ENCODE peak calls at places on chromosomes 12 and 14, in seven cellular contexts. One of them, this sample, is unnamed.

GRCh38 chr12:76237086-76237701 is 111.0 kb downstream of the BBS10 start:
- DNase-seq in colonic mucosa: no peak
- DNase-seq in PC-9: peak; percentile 34
- DNase-seq in neural progenitor cell: no peak
- DNase-seq in tibial nerve: no peak
- DNase-seq in right atrium auricular region: no peak
- DNase-seq in fibroblast of lung: no peak
- DNase-seq in this sample: no peak

GRCh38 chr12:90060031-90060430 is 351.4 kb upstream of the ATP2B1 start:
- DNase-seq in colonic mucosa: no peak
- DNase-seq in PC-9: no peak
- DNase-seq in neural progenitor cell: no peak
- DNase-seq in tibial nerve: no peak
- DNase-seq in right atrium auricular region: no peak
- DNase-seq in fibroblast of lung: no peak
- DNase-seq in this sample: no peak

GRCh38 chr12:91774471-91774921 is 371.1 kb downstream of the BTG1 start:
- DNase-seq in colonic mucosa: no peak
- DNase-seq in PC-9: no peak
- DNase-seq in neural progenitor cell: no peak
- DNase-seq in tibial nerve: no peak
- DNase-seq in right atrium auricular region: no peak
- DNase-seq in fibroblast of lung: peak; percentile 73
- DNase-seq in this sample: no peak

GRCh38 chr12:76927170-76927784 is 48.5 kb upstream of the CSRP2 start:
- DNase-seq in colonic mucosa: peak; percentile 50
- DNase-seq in PC-9: no peak
- DNase-seq in neural progenitor cell: peak; percentile 75
- DNase-seq in tibial nerve: peak; percentile 27
- DNase-seq in right atrium auricular region: no peak
- DNase-seq in fibroblast of lung: peak; percentile 29
- DNase-seq in this sample: no peak

GRCh38 chr12:64653123-64653522 is 42.8 kb downstream of the RASSF3 start:
- DNase-seq in colonic mucosa: no peak
- DNase-seq in PC-9: no peak
- DNase-seq in neural progenitor cell: no peak
- DNase-seq in tibial nerve: no peak
- DNase-seq in right atrium auricular region: no peak
- DNase-seq in fibroblast of lung: no peak
- DNase-seq in this sample: no peak

GRCh38 chr12:28568083-28568482 is 377.8 kb downstream of the CCDC91 start:
- DNase-seq in colonic mucosa: no peak
- DNase-seq in PC-9: no peak
- DNase-seq in neural progenitor cell: no peak
- DNase-seq in tibial nerve: no peak
- DNase-seq in right atrium auricular region: no peak
- DNase-seq in fibroblast of lung: peak; percentile 94
- DNase-seq in this sample: peak; percentile 64

GRCh38 chr14:77045570-77045890 is 17.0 kb upstream of the IRF2BPL start:
- DNase-seq in colonic mucosa: peak; percentile 73
- DNase-seq in PC-9: peak; percentile 91
- DNase-seq in neural progenitor cell: no peak
- DNase-seq in tibial nerve: no peak
- DNase-seq in right atrium auricular region: no peak
- DNase-seq in fibroblast of lung: no peak
- DNase-seq in this sample: no peak

GRCh38 chr12:55724226-55724939 is 4.2 kb downstream of the RDH5 start:
- DNase-seq in colonic mucosa: peak; percentile 79
- DNase-seq in PC-9: peak; percentile 34
- DNase-seq in neural progenitor cell: peak; percentile 71
- DNase-seq in tibial nerve: peak; percentile 76
- DNase-seq in right atrium auricular region: peak; percentile 82
- DNase-seq in fibroblast of lung: peak; percentile 60
- DNase-seq in this sample: no peak

GRCh38 chr12:123983822-123984485 is 10.9 kb downstream of the ZNF664 start:
- DNase-seq in colonic mucosa: peak; percentile 47
- DNase-seq in PC-9: peak; percentile 52
- DNase-seq in neural progenitor cell: peak; percentile 81
- DNase-seq in tibial nerve: peak; percentile 31
- DNase-seq in right atrium auricular region: no peak
- DNase-seq in fibroblast of lung: peak; percentile 61
- DNase-seq in this sample: no peak

GRCh38 chr14:66596241-66596985 is 88.5 kb downstream of the GPHN start:
- DNase-seq in colonic mucosa: no peak
- DNase-seq in PC-9: no peak
- DNase-seq in neural progenitor cell: no peak
- DNase-seq in tibial nerve: no peak
- DNase-seq in right atrium auricular region: no peak
- DNase-seq in fibroblast of lung: no peak
- DNase-seq in this sample: no peak

GRCh38 chr12:112148031-112148513 is 22.7 kb downstream of the TRAFD1 start:
- DNase-seq in colonic mucosa: no peak
- DNase-seq in PC-9: peak; percentile 80
- DNase-seq in neural progenitor cell: no peak
- DNase-seq in tibial nerve: no peak
- DNase-seq in right atrium auricular region: no peak
- DNase-seq in fibroblast of lung: peak; percentile 79
- DNase-seq in this sample: no peak

GRCh38 chr12:54128466-54128865 is 60.3 kb downstream of the SMUG1 start:
- DNase-seq in colonic mucosa: no peak
- DNase-seq in PC-9: no peak
- DNase-seq in neural progenitor cell: peak; percentile 60
- DNase-seq in tibial nerve: no peak
- DNase-seq in right atrium auricular region: no peak
- DNase-seq in fibroblast of lung: no peak
- DNase-seq in this sample: no peak

GRCh38 chr14:86714153-86714552 is 1184.2 kb downstream of the FLRT2 start:
- DNase-seq in colonic mucosa: no peak
- DNase-seq in PC-9: no peak
- DNase-seq in neural progenitor cell: no peak
- DNase-seq in tibial nerve: no peak
- DNase-seq in right atrium auricular region: no peak
- DNase-seq in fibroblast of lung: no peak
- DNase-seq in this sample: no peak

GRCh38 chr12:131507094-131507493 is 203.8 kb upstream of the SFSWAP start:
- DNase-seq in colonic mucosa: no peak
- DNase-seq in PC-9: no peak
- DNase-seq in neural progenitor cell: no peak
- DNase-seq in tibial nerve: no peak
- DNase-seq in right atrium auricular region: no peak
- DNase-seq in fibroblast of lung: no peak
- DNase-seq in this sample: no peak

GRCh38 chr12:46365951-46366379 is 6.6 kb downstream of the SLC38A2 start:
- DNase-seq in colonic mucosa: no peak
- DNase-seq in PC-9: no peak
- DNase-seq in neural progenitor cell: no peak
- DNase-seq in tibial nerve: no peak
- DNase-seq in right atrium auricular region: no peak
- DNase-seq in fibroblast of lung: peak; percentile 51
- DNase-seq in this sample: no peak

GRCh38 chr12:110737532-110737931 is 5.2 kb downstream of the PPP1CC start:
- DNase-seq in colonic mucosa: no peak
- DNase-seq in PC-9: no peak
- DNase-seq in neural progenitor cell: no peak
- DNase-seq in tibial nerve: no peak
- DNase-seq in right atrium auricular region: no peak
- DNase-seq in fibroblast of lung: no peak
- DNase-seq in this sample: no peak

GRCh38 chr14:106605548-106606448 is 1079.4 kb downstream of the TMEM121 start:
- DNase-seq in colonic mucosa: peak; percentile 47
- DNase-seq in PC-9: no peak
- DNase-seq in neural progenitor cell: no peak
- DNase-seq in tibial nerve: no peak
- DNase-seq in right atrium auricular region: no peak
- DNase-seq in fibroblast of lung: no peak
- DNase-seq in this sample: no peak

GRCh38 chr14:90661881-90662280 is 154.3 kb downstream of the TTC7B start:
- DNase-seq in colonic mucosa: no peak
- DNase-seq in PC-9: no peak
- DNase-seq in neural progenitor cell: no peak
- DNase-seq in tibial nerve: no peak
- DNase-seq in right atrium auricular region: no peak
- DNase-seq in fibroblast of lung: no peak
- DNase-seq in this sample: no peak

DNA sequence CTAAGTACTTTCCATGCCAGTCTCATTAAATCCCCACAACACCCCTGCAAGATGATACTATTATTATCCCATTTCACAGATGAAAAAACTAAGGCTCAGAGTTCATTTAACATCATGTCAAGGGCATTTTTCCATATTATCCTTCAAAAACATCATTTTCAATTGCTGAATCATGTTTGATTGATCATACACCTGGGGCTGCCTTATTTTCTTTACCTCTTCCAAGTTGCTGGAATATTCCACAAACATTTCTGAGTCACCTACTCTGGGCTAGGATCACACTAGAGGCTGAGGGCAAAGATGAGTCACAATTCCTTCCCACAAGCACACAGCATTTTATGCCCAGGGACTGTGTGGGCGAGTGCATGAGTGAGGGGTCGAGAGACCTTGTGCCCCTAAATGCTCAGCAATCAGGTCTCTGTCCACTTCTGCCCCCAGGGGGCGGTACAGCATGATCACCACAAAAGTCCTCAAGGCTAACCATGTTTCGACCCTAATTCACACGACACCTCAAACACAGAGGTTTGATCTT is 14.1 kb upstream of the TMEM119 start:
- DNase-seq in colonic mucosa: no peak
- DNase-seq in PC-9: no peak
- DNase-seq in neural progenitor cell: peak; percentile 68
- DNase-seq in tibial nerve: no peak
- DNase-seq in right atrium auricular region: no peak
- DNase-seq in fibroblast of lung: peak; percentile 97
- DNase-seq in this sample: peak; percentile 90
- TF ChIP-seq CTCF in colonic mucosa: peak; percentile 25
- TF ChIP-seq CTCF in PC-9: peak; percentile 58
- TF ChIP-seq CTCF in neural progenitor cell: peak; percentile 58
- TF ChIP-seq CTCF in tibial nerve: peak; percentile 35
- TF ChIP-seq CTCF in right atrium auricular region: peak; percentile 52
- TF ChIP-seq CTCF in fibroblast of lung: peak; percentile 53
- TF ChIP-seq CTCF in this sample: peak; percentile 44

DNA sequence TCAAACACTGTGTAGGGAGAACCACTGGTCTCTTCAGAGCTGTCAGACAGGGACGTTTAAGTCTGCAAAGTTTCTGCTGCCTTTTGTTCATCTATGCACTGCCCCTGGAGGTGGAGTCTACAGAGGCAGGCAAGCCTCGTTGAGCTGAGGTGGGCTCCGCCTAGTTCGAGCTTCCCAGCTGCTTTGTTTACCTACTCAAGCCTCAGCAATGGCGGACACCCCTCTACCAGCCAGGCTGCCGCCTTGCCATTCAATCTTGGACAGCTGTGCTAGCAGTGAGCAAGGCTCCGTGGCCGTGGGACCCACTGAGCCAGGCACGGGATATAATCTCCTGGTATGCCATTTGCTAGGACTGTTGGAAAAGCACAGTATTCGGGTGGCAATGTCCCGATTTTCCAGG is 24.6 kb upstream of the YBX3 start:
- DNase-seq in colonic mucosa: no peak
- DNase-seq in PC-9: no peak
- DNase-seq in neural progenitor cell: no peak
- DNase-seq in tibial nerve: no peak
- DNase-seq in right atrium auricular region: no peak
- DNase-seq in fibroblast of lung: no peak
- DNase-seq in this sample: no peak
- H3K4me3 ChIP-seq in colonic mucosa: no peak overlapping the region
- H3K4me3 ChIP-seq in PC-9: no peak overlapping the region
- H3K4me3 ChIP-seq in neural progenitor cell: no peak overlapping the region
- H3K4me3 ChIP-seq in tibial nerve: no peak overlapping the region
- H3K4me3 ChIP-seq in right atrium auricular region: no peak overlapping the region
- H3K4me3 ChIP-seq in fibroblast of lung: no peak overlapping the region
- H3K4me3 ChIP-seq in this sample: no peak overlapping the region

DNA sequence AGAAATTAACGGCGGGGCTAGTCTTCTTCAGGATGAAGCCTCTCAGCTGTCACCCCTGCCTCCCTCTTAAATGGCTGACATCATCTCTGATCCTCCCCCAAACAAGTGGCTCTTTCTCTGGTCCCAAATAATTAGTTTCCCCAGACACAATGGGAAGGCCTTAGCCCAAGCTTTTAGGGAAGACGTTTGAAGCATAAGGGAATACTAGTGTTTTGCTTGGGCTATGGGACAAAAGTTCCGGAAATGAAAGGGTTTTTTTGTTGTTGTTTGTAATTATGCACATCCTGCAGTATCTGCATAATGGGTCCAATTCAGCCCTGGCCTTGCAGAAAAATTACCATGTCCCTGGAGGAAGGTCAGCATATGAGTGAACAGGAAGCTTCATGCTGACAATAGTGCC is 13.7 kb downstream of the STON2 start:
- DNase-seq in colonic mucosa: no peak
- DNase-seq in PC-9: no peak
- DNase-seq in neural progenitor cell: peak; percentile 65
- DNase-seq in tibial nerve: no peak
- DNase-seq in right atrium auricular region: no peak
- DNase-seq in fibroblast of lung: no peak
- DNase-seq in this sample: no peak
- H3K36me3 ChIP-seq in colonic mucosa: no peaks in the 10 kb centered on the region
- H3K36me3 ChIP-seq in PC-9: no peaks in the 10 kb centered on the region
- H3K36me3 ChIP-seq in neural progenitor cell: no peaks in the 10 kb centered on the region
- H3K36me3 ChIP-seq in tibial nerve: no peaks in the 10 kb centered on the region
- H3K36me3 ChIP-seq in right atrium auricular region: no peaks in the 10 kb centered on the region
- H3K36me3 ChIP-seq in fibroblast of lung: no peaks in the 10 kb centered on the region
- H3K36me3 ChIP-seq in this sample: no peaks in the 10 kb centered on the region

GRCh38 chr14:93619176-93619793 is 169.0 kb downstream of the PRIMA1 start:
- DNase-seq in colonic mucosa: peak; percentile 24
- DNase-seq in PC-9: no peak
- DNase-seq in neural progenitor cell: peak; percentile 71
- DNase-seq in tibial nerve: peak; percentile 34
- DNase-seq in right atrium auricular region: no peak
- DNase-seq in fibroblast of lung: peak; percentile 34
- DNase-seq in this sample: peak; percentile 14
- TF ChIP-seq CTCF in colonic mucosa: peak; percentile 43
- TF ChIP-seq CTCF in PC-9: peak; percentile 69
- TF ChIP-seq CTCF in neural progenitor cell: peak; percentile 78
- TF ChIP-seq CTCF in tibial nerve: peak; percentile 26
- TF ChIP-seq CTCF in right atrium auricular region: peak; percentile 67
- TF ChIP-seq CTCF in fibroblast of lung: peak; percentile 63
- TF ChIP-seq CTCF in this sample: peak; percentile 73

DNA sequence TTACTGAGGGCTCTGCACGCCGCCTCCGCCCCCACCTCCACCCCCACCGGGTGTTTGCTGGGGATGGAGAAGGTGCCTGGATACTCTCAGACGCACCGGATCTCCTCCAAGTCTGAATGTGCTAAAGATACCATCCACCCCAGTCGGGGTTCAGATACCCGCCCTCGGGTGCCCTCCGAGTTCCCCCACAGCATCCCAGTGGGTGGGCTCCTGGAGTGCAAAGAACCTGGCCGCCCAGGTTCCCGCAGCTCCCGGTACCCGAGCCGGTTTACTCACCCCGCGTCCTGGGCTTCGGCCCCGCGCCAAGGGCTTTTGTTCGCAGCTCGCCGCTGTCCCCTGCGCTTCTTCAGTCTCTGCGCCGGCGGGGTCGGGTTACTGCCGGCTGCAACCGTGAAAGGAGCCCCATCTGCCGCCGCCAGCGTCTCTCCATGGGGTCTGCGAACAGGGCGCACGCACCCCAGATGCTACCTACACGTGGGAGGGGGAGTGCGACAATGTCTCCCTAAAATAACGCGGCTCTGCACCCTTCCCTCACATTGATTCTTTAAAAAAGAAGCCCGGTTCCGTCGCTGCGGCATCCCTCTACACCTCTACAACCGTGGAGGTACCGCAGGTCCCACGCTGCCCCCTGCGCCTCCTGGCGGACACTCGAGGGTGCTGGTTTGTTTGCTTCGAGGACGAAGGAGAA is at the start of gene CCDC177:
- DNase-seq in colonic mucosa: peak; percentile 63
- DNase-seq in PC-9: peak; percentile 45
- DNase-seq in neural progenitor cell: peak; percentile 94
- DNase-seq in tibial nerve: no peak
- DNase-seq in right atrium auricular region: no peak
- DNase-seq in fibroblast of lung: peak; percentile 28
- DNase-seq in this sample: no peak
- H3K4me3 ChIP-seq in colonic mucosa: peak within 1 kb of the TSS; percentile 1
- H3K4me3 ChIP-seq in PC-9: peak within 1 kb of the TSS; percentile 32
- H3K4me3 ChIP-seq in neural progenitor cell: peak within 1 kb of the TSS; percentile 65
- H3K4me3 ChIP-seq in tibial nerve: peak within 1 kb of the TSS; percentile 52
- H3K4me3 ChIP-seq in right atrium auricular region: no peak within 1 kb of the TSS
- H3K4me3 ChIP-seq in fibroblast of lung: no peak within 1 kb of the TSS
- H3K4me3 ChIP-seq in this sample: no peak within 1 kb of the TSS